ENCODE peak calls at places on chromosomes 16 and 17, in ten cellular contexts. U is HCT116, C is heart left ventricle, L is HepG2, A is right lobe of liver, S is transverse colon, K is esophagus squamous epithelium, Y is tibial nerve, Q is adrenal gland, I is ovary. R is an unnamed sample.

GRCh38 chr17:5439446-5439764 is 450 bp upstream of the C1QBP start:
- DNase-seq in U (no peak), C (no peak), L (no peak), A (no peak), S (no peak), K (no peak), Y (no peak), Q (no peak), I (no peak), R (no peak)

GRCh38 chr16:58329147-58329546 is 34.3 kb upstream of the PRSS54 start:
- DNase-seq in U (no peak), C (no peak), L (no peak), A (no peak), S (no peak), K (no peak), Y (no peak), Q (no peak), I (no peak), R (no peak)

GRCh38 chr16:87040169-87041117 is 276.7 kb downstream of the C16orf95 start:
- DNase-seq in U (no peak), C (no peak), L (no peak), A (no peak), S (no peak), K (no peak), Y (no peak), Q (no peak), I (no peak), R (no peak)

GRCh38 chr16:11004957-11005610 is 60.7 kb downstream of the CLEC16A start:
- DNase-seq in U (no peak), C (no peak), L (no peak), A (no peak), S (no peak), K (no peak), Y (no peak), Q (no peak), I (no peak), R (no peak)

GRCh38 chr16:11242658-11243057 is 13.3 kb downstream of the SOCS1 start:
- DNase-seq in U (no peak), C (no peak), L (no peak), A (no peak), S (no peak), K (no peak), Y (no peak), Q (no peak), I (no peak), R (no peak)

GRCh38 chr17:21524211-21524591 is 148.0 kb downstream of the KCNJ12 start:
- DNase-seq in U (no peak), C (no peak), L (no peak), A (no peak), S (no peak), K (no peak), Y (no peak), Q (no peak), I (no peak), R (no peak)

GRCh38 chr17:77749316-77749715 is 209.2 kb upstream of the TNRC6C start:
- DNase-seq in U (no peak), C (no peak), L (no peak), A (no peak), S (no peak), K (no peak), Y (peak; percentile 2), Q (no peak), I (no peak), R (peak; percentile 25)

GRCh38 chr16:4461250-4462085 is 13.0 kb downstream of the NMRAL1 start:
- DNase-seq in U (no peak), C (no peak), L (peak; percentile 97), A (no peak), S (no peak), K (no peak), Y (no peak), Q (no peak), I (no peak), R (no peak)

GRCh38 chr16:30570621-30571443 is 682 bp downstream of the ZNF688 start:
- DNase-seq in U (no peak), C (peak; percentile 66), L (no peak), A (no peak), S (no peak), K (no peak), Y (no peak), Q (no peak), I (peak; percentile 70), R (no peak)

GRCh38 chr17:80109066-80109618 is 7.8 kb downstream of the GAA start:
- DNase-seq in U (no peak), C (peak; percentile 20), L (no peak), A (no peak), S (no peak), K (no peak), Y (no peak), Q (no peak), I (no peak), R (peak; percentile 33)

GRCh38 chr17:21168555-21168865 is 41.7 kb downstream of the DHRS7B start:
- DNase-seq in U (no peak), C (no peak), L (no peak), A (no peak), S (no peak), K (no peak), Y (no peak), Q (no peak), I (no peak), R (no peak)

GRCh38 chr16:588639-588888 is 1.3 kb upstream of the RAB40C start:
- DNase-seq in U (no peak), C (peak; percentile 67), L (no peak), A (peak; percentile 65), S (peak; percentile 64), K (no peak), Y (no peak), Q (peak; percentile 62), I (peak; percentile 47), R (peak; percentile 76)

GRCh38 chr17:49361129-49361901 is 735 bp downstream of the ZNF652 start:
- DNase-seq in U (no peak), C (peak; percentile 86), L (peak; percentile 62), A (peak; percentile 76), S (peak; percentile 74), K (peak; percentile 11), Y (no peak), Q (peak; percentile 56), I (no peak), R (peak; percentile 94)
- TF ChIP-seq POLR2A in U (no peak), C (no peak), L (peak; percentile 58), A (no peak), S (peak; percentile 64), K (peak; percentile 59), Y (no peak), Q (no peak), I (no peak), R (peak; percentile 40)

DNA sequence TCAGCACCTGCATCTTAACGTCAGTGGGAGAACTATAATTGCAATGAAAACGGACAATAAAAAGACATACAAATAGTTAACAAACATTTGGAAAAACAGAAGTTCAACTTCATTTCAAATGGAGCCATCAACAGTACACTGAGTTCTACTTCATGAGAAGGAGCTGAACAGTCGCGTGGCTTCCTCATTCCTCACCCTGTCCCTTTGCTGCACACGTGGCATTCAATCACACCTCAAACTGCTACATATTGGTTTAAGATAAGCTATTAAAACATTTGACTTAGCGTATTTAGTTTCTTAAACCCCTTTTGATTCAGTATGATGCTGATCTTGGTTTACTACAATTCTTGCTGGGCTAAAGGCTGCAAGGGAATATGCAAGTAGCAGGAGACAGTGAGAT is 76.8 kb downstream of the CDK5R1 start:
- DNase-seq in U (no peak), C (no peak), L (no peak), A (no peak), S (no peak), K (no peak), Y (no peak), Q (no peak), I (no peak), R (no peak)
- H3K27ac ChIP-seq in U (no peak overlapping the region), C (no peak overlapping the region), L (no peak overlapping the region), A (no peak overlapping the region), S (no peak overlapping the region), K (no peak overlapping the region), Y (no peak overlapping the region), Q (no peak overlapping the region), I (no peak overlapping the region), R (no peak overlapping the region)

GRCh38 chr17:64535357-64535756 is 28.6 kb downstream of the CEP95 start:
- DNase-seq in U (no peak), C (no peak), L (no peak), A (no peak), S (no peak), K (no peak), Y (no peak), Q (no peak), I (no peak), R (no peak)

GRCh38 chr17:64538508-64539120 is 31.8 kb downstream of the CEP95 start:
- DNase-seq in U (no peak), C (no peak), L (no peak), A (no peak), S (no peak), K (no peak), Y (no peak), Q (no peak), I (no peak), R (no peak)

GRCh38 chr17:64540118-64540776 is 33.5 kb downstream of the CEP95 start:
- DNase-seq in U (no peak), C (no peak), L (peak; percentile 12), A (no peak), S (no peak), K (no peak), Y (no peak), Q (no peak), I (no peak), R (no peak)

GRCh38 chr17:64536913-64537312 is 30.1 kb downstream of the CEP95 start:
- DNase-seq in U (no peak), C (no peak), L (no peak), A (no peak), S (no peak), K (no peak), Y (no peak), Q (no peak), I (no peak), R (no peak)

GRCh38 chr17:64537488-64537887 is 30.7 kb downstream of the CEP95 start:
- DNase-seq in U (no peak), C (no peak), L (no peak), A (no peak), S (no peak), K (no peak), Y (no peak), Q (no peak), I (no peak), R (no peak)
- TF ChIP-seq POLR2A in U (no peak), C (no peak), L (no peak), A (no peak), S (no peak), K (no peak), Y (no peak), Q (no peak), I (no peak), R (no peak)

GRCh38 chr17:30095507-30096244 is 20.9 kb upstream of the NSRP1 start:
- DNase-seq in U (peak; percentile 69), C (no peak), L (peak; percentile 64), A (no peak), S (no peak), K (no peak), Y (no peak), Q (no peak), I (no peak), R (no peak)
- H3K27ac ChIP-seq in U (no peak overlapping the region), C (no peak overlapping the region), L (no peak overlapping the region), A (no peak overlapping the region), S (no peak overlapping the region), K (no peak overlapping the region), Y (no peak overlapping the region), Q (peak overlapping the region; percentile 19), I (no peak overlapping the region), R (no peak overlapping the region)